ENCODE peak calls at places on chromosomes 6 and 20, in nine cellular contexts. K, F, H, Q, N, D, C, W and V are unnamed samples.

GRCh38 chr6:32816746-32817204 is at the start of gene HLA-DOB:
- DNase-seq in K (peak; percentile 49), F (no peak), H (no peak), Q (peak; percentile 43), N (no peak), D (no peak), C (peak; percentile 33), W (no peak), V (no peak)

GRCh38 chr20:921020-921419 is 4.9 kb upstream of the ANGPT4 start:
- DNase-seq in K (no peak), F (no peak), H (no peak), Q (no peak), N (no peak), D (no peak), C (no peak), W (no peak), V (no peak)

GRCh38 chr6:145483191-145483996 is 251.9 kb downstream of the EPM2A start:
- DNase-seq in K (peak; percentile 54), F (no peak), H (no peak), Q (no peak), N (no peak), D (no peak), C (no peak), W (no peak), V (no peak)

GRCh38 chr6:42777126-42777822 is 4.6 kb upstream of the BICRAL start:
- DNase-seq in K (no peak), F (no peak), H (no peak), Q (peak; percentile 50), N (no peak), D (no peak), C (no peak), W (no peak), V (no peak)

GRCh38 chr6:55868910-55869479 is 6.4 kb downstream of the BMP5 start:
- DNase-seq in K (peak; percentile 34), F (no peak), H (no peak), Q (peak; percentile 53), N (no peak), D (no peak), C (no peak), W (no peak), V (no peak)

GRCh38 chr20:55667955-55668354 is 337.4 kb downstream of the CBLN4 start:
- DNase-seq in K (no peak), F (no peak), H (no peak), Q (no peak), N (no peak), D (no peak), C (no peak), W (no peak), V (no peak)

GRCh38 chr20:63572788-63573738 is 976 bp downstream of the HELZ2 start:
- DNase-seq in K (no peak), F (no peak), H (peak; percentile 29), Q (peak; percentile 38), N (no peak), D (no peak), C (no peak), W (no peak), V (no peak)

GRCh38 chr6:67352717-67353116 is 1282.4 kb upstream of the ADGRB3 start:
- DNase-seq in K (no peak), F (no peak), H (no peak), Q (no peak), N (no peak), D (no peak), C (no peak), W (no peak), V (no peak)

GRCh38 chr6:13289789-13290318 is 38.5 kb downstream of the TBC1D7 start:
- DNase-seq in K (peak; percentile 66), F (no peak), H (no peak), Q (no peak), N (no peak), D (no peak), C (no peak), W (no peak), V (no peak)

GRCh38 chr6:28207244-28208179 is 17.6 kb upstream of the ZSCAN9 start:
- DNase-seq in K (peak; percentile 24), F (peak; percentile 38), H (no peak), Q (peak; percentile 53), N (no peak), D (no peak), C (no peak), W (no peak), V (no peak)

DNA sequence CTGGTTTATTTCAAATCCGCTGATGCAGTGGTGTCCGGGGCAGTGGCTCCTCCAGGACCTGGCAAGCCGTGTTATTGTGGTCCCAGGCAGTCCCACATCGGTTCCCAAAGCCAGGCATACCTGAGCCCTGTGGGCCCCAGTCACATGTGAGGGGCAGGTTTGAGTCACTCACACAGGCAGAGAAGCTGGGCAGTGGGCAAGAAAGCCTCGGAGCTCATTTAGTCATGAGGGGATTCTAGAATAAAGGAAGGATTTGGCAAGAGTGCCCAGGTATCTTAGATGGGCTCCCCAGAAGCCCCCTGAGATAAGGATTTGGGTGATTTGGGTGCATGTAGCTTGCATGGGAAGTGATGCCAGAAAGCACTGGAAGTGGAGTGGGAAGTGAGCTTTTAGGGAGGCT is 37.3 kb downstream of the SYNDIG1 start:
- DNase-seq in K (no peak), F (no peak), H (no peak), Q (no peak), N (no peak), D (no peak), C (no peak), W (no peak), V (no peak)
- H3K4me3 ChIP-seq in K (no peak overlapping the region), F (no peak overlapping the region), H (no peak overlapping the region), Q (no peak overlapping the region), N (no peak overlapping the region), D (no peak overlapping the region), C (no peak overlapping the region), W (no peak overlapping the region), V (no peak overlapping the region)

DNA sequence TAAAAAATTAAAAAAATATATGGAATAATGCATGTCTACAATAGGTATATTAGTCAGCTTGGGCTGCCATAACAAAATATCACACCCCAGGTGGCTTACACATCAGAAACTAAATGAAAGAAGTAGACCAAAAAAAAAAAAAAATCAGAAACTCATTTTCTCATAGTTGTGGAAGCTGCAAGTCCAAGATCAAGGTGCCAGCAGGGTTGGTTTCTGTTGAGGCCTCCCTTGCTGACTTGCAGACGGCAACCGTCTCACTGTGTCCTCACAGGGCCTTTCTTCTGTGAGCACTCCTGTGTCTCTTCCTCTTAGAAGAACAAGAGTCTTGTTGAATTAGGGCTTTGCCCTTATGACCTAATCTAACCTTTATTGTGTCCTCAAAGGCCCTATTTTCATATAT is 11.4 kb upstream of the GDAP1L1 start:
- DNase-seq in K (no peak), F (no peak), H (no peak), Q (no peak), N (no peak), D (no peak), C (no peak), W (no peak), V (no peak)
- H3K4me1 ChIP-seq in K (no peaks in the 10 kb centered on the region), F (no peaks in the 10 kb centered on the region), H (no peaks in the 10 kb centered on the region), Q (peaks cover 4% of the 10 kb centered on the region), N (no peaks in the 10 kb centered on the region), D (no peaks in the 10 kb centered on the region), C (no peaks in the 10 kb centered on the region), W (peaks cover 7% of the 10 kb centered on the region), V (no peaks in the 10 kb centered on the region)

DNA sequence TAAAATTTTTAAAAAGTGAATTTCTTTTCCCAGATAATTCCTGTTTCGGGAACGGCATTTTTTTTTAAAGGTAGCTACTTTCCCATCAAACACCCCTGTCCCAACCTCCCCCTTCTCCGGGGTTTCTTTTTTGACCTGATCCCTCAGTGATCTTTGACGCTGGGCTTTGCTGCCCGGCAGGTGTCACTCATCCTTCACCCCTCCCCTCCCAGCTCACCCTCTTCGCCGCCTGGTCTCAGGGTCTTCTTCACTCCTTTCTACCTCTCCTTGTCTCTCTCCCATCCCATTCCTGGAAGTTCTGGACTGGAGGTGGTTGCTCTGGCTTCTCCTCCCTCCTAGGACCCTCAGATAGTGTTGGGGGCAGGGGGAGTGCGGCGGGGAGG is 329 bp upstream of the GPR6 start:
- DNase-seq in K (no peak), F (no peak), H (no peak), Q (no peak), N (no peak), D (no peak), C (no peak), W (no peak), V (no peak)
- H3K4me3 ChIP-seq in K (no peak overlapping the region), F (peak overlapping the region; percentile 54), H (no peak overlapping the region), Q (no peak overlapping the region), N (no peak overlapping the region), D (no peak overlapping the region), C (no peak overlapping the region), W (no peak overlapping the region), V (no peak overlapping the region)

GRCh38 chr6:53926505-53926904 is 131.7 kb downstream of the LRRC1 start:
- DNase-seq in K (no peak), F (no peak), H (no peak), Q (no peak), N (no peak), D (no peak), C (no peak), W (no peak), V (no peak)
- H3K4me1 ChIP-seq in K (peaks cover 9% of the 10 kb centered on the region), F (no peaks in the 10 kb centered on the region), H (peaks cover 25% of the 10 kb centered on the region), Q (peaks cover 2% of the 10 kb centered on the region), N (peaks cover 9% of the 10 kb centered on the region), D (no peaks in the 10 kb centered on the region), C (no peaks in the 10 kb centered on the region), W (no peaks in the 10 kb centered on the region), V (peaks cover 29% of the 10 kb centered on the region)

DNA sequence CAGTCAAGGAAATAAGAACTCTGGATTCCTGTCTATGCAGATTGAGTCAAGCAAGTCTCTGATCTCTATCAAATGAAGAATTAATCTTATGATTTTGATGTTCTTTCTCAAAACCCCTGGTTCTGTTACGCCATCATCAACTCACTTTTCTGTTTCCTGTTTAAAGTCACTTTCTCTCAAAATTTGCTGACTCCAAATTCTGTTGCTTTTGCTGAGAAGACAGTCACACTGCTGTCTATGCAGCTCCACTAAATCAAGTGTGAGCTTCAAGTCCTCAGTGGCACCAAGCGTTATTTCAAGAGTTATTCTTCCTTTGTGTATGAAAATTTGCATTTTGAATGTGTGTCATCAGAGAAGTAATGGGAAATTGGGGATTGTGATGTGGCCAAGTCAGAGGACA is 663.3 kb downstream of the KIF16B start:
- DNase-seq in K (no peak), F (no peak), H (no peak), Q (no peak), N (no peak), D (no peak), C (no peak), W (no peak), V (no peak)
- H3K4me3 ChIP-seq in K (no peak overlapping the region), F (no peak overlapping the region), H (no peak overlapping the region), Q (no peak overlapping the region), N (no peak overlapping the region), D (no peak overlapping the region), C (no peak overlapping the region), W (no peak overlapping the region), V (no peak overlapping the region)

DNA sequence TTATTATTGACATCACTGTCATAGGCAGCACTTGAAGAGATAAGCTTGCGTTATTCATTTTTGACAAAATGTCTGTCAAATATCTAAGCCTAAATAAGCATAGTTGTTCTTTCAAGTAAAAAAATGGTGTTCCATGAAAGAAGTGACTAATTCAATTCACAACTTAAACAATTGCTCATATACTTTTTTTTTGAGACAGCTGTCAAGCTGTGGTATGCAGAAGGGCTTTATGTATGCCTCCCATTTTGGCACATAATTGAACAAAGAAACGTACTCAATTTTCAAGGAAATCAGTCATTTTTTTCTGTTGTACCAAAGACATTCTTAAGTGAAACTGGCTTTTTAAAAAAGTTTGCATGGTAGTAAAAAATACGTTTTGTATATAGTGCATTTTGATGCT is 8.5 kb downstream of the AFDN start:
- DNase-seq in K (no peak), F (no peak), H (no peak), Q (no peak), N (no peak), D (no peak), C (no peak), W (no peak), V (peak; percentile 37)
- H3K4me1 ChIP-seq in K (peaks cover 30% of the 10 kb centered on the region), F (peaks cover under 1% of the 10 kb centered on the region), H (peaks cover 34% of the 10 kb centered on the region), Q (no peaks in the 10 kb centered on the region), N (no peaks in the 10 kb centered on the region), D (peaks cover 11% of the 10 kb centered on the region), C (no peaks in the 10 kb centered on the region), W (no peaks in the 10 kb centered on the region), V (peaks cover 21% of the 10 kb centered on the region)